ENCODE peak calls at places on chromosomes 13 and 19, in seven cellular contexts. X, L, C, T, O, K and W are unnamed samples.

GRCh38 chr13:46675016-46675415 is 121.9 kb downstream of the ESD start:
- DNase-seq in K (no peak), T (no peak), O (no peak), C (no peak), X (peak; percentile 24), L (no peak), W (no peak)

GRCh38 chr19:46992699-46993535 is 26.7 kb upstream of the NPAS1 start:
- DNase-seq in O (no peak), K (no peak), L (no peak), C (no peak), X (no peak), T (no peak), W (no peak)

GRCh38 chr19:45471866-45472556 is 4.2 kb downstream of the FOSB start:
- DNase-seq in L (no peak), O (no peak), T (no peak), K (no peak), X (no peak), C (no peak), W (no peak)

GRCh38 chr19:39127812-39128510 is 2.4 kb downstream of the PAK4 start:
- DNase-seq in L (no peak), C (no peak), O (no peak), K (no peak), T (no peak), X (no peak), W (no peak)

GRCh38 chr13:40595693-40596092 is 70.7 kb downstream of the FOXO1 start:
- DNase-seq in K (no peak), T (no peak), X (no peak), C (no peak), L (no peak), O (no peak), W (no peak)

GRCh38 chr13:86760620-86761019 is 910.6 kb upstream of the SLITRK5 start:
- DNase-seq in L (no peak), C (no peak), T (no peak), X (no peak), O (no peak), K (no peak), W (peak; percentile 18)

GRCh38 chr19:14566712-14567077 is 5.2 kb downstream of the NDUFB7 start:
- DNase-seq in T (no peak), O (no peak), L (peak; percentile 5), K (no peak), X (peak; percentile 9), C (no peak), W (no peak)

GRCh38 chr19:27746691-27747380 is 1466.1 kb downstream of the UQCRFS1 start:
- DNase-seq in X (peak; percentile 7), O (no peak), L (no peak), K (peak; percentile 4), C (no peak), T (peak; percentile 50), W (peak; percentile 0)

GRCh38 chr19:55082023-55082851 is 6.6 kb downstream of the EPS8L1 start:
- DNase-seq in C (no peak), X (no peak), K (peak; percentile 53), L (peak; percentile 72), T (no peak), O (no peak), W (no peak)

GRCh38 chr19:18086590-18087138 is at the start of gene IL12RB1:
- DNase-seq in X (peak; percentile 73), T (no peak), C (no peak), O (no peak), L (peak; percentile 58), K (peak; percentile 53), W (peak; percentile 25)

GRCh38 chr19:38134538-38135149 is 89.4 kb downstream of the DPF1 start:
- DNase-seq in T (peak; percentile 59), L (peak; percentile 58), X (peak; percentile 62), C (peak; percentile 20), K (peak; percentile 10), O (no peak), W (peak; percentile 36)

GRCh38 chr19:41796362-41796761 is at the start of gene CEACAM3:
- DNase-seq in L (no peak), O (no peak), C (no peak), T (no peak), K (no peak), X (no peak), W (no peak)

GRCh38 chr13:38899581-38899980 is 91.0 kb downstream of the STOML3 start:
- DNase-seq in X (no peak), O (no peak), T (no peak), C (no peak), K (no peak), L (no peak), W (no peak)

GRCh38 chr13:75507027-75508001 is 25.3 kb upstream of the TBC1D4 start:
- DNase-seq in K (no peak), C (no peak), L (no peak), T (no peak), O (no peak), X (no peak), W (peak; percentile 92)

GRCh38 chr13:49812806-49813205 is 20.3 kb upstream of the KPNA3 start:
- DNase-seq in T (no peak), X (no peak), C (no peak), L (no peak), K (no peak), O (no peak), W (no peak)

GRCh38 chr19:35860818-35861639 is 4.3 kb downstream of the KIRREL2 start:
- DNase-seq in O (no peak), K (no peak), L (no peak), T (no peak), X (no peak), C (no peak), W (no peak)

GRCh38 chr13:108033800-108034707 is 181.3 kb downstream of the LIG4 start:
- DNase-seq in X (no peak), C (no peak), K (no peak), L (no peak), T (no peak), O (no peak), W (no peak)

GRCh38 chr19:7177926-7178325 is 108.4 kb downstream of the ZNF557 start:
- DNase-seq in O (peak; percentile 53), T (no peak), C (no peak), L (no peak), K (no peak), X (no peak), W (no peak)

GRCh38 chr19:33404916-33405315 is 31.4 kb downstream of the CEBPG start:
- DNase-seq in T (no peak), L (no peak), O (no peak), C (no peak), X (no peak), K (no peak), W (no peak)

GRCh38 chr19:18762125-18763023 is 28.7 kb downstream of the COMP start:
- DNase-seq in O (no peak), T (no peak), C (no peak), K (no peak), L (no peak), X (no peak), W (no peak)

GRCh38 chr13:100290165-100290801 is 201.4 kb downstream of the PCCA start:
- DNase-seq in O (no peak), L (no peak), X (no peak), C (no peak), T (no peak), K (no peak), W (peak; percentile 46)

GRCh38 chr19:2797280-2797679 is 12.0 kb downstream of the THOP1 start:
- DNase-seq in O (no peak), K (no peak), C (no peak), X (no peak), T (no peak), L (no peak), W (no peak)

GRCh38 chr19:41928221-41928683 is at the start of gene ERFL:
- DNase-seq in T (no peak), L (peak; percentile 76), K (peak; percentile 37), O (no peak), C (peak; percentile 64), X (peak; percentile 68), W (peak; percentile 28)

GRCh38 chr13:76538004-76538403 is 348.2 kb downstream of the KCTD12 start:
- DNase-seq in L (no peak), X (no peak), T (no peak), C (no peak), K (no peak), O (no peak), W (no peak)

GRCh38 chr19:3061214-3062161 is 807 bp downstream of the TLE5 start:
- DNase-seq in C (no peak), K (peak; percentile 62), O (no peak), T (peak; percentile 73), X (peak; percentile 86), L (peak; percentile 92), W (peak; percentile 62)

GRCh38 chr19:33292595-33293254 is 9.6 kb downstream of the CEBPA start:
- DNase-seq in K (no peak), O (no peak), T (no peak), X (no peak), L (no peak), C (no peak), W (peak; percentile 47)